ENCODE peak calls at places on chromosomes 1 and 21, in seven cellular contexts. K is adrenal gland, R is SK-N-SH, H is mammary epithelial cell, X is hepatocyte, V is ovary, M is OCI-LY7. J is an unnamed sample.

GRCh38 chr1:215636258-215636965 is 69.3 kb downstream of the KCTD3 start:
- DNase-seq in K (no peak), R (no peak), H (no peak), X (peak; percentile 36), V (no peak), M (no peak), J (no peak)

GRCh38 chr1:36836916-36837315 is 197.4 kb downstream of the GRIK3 start:
- DNase-seq in K (no peak), R (no peak), H (no peak), X (no peak), V (no peak), M (no peak), J (no peak)

GRCh38 chr21:37087188-37087587 is 14.1 kb downstream of the TTC3 start:
- DNase-seq in K (no peak), R (no peak), H (peak; percentile 59), X (peak; percentile 64), V (no peak), M (no peak), J (peak; percentile 31)

GRCh38 chr21:34698270-34699015 is 29.6 kb downstream of the CLIC6 start:
- DNase-seq in K (no peak), R (no peak), H (no peak), X (no peak), V (no peak), M (no peak), J (no peak)

GRCh38 chr21:44521928-44522752 is 17.9 kb downstream of the KRTAP10-1 start:
- DNase-seq in K (no peak), R (peak; percentile 28), H (no peak), X (no peak), V (no peak), M (no peak), J (no peak)

GRCh38 chr21:29359718-29360117 is 61.0 kb downstream of the BACH1 start:
- DNase-seq in K (no peak), R (no peak), H (peak; percentile 47), X (no peak), V (no peak), M (no peak), J (no peak)

GRCh38 chr1:212231372-212231771 is 53.8 kb upstream of the PPP2R5A start:
- DNase-seq in K (no peak), R (no peak), H (no peak), X (no peak), V (no peak), M (no peak), J (no peak)

GRCh38 chr1:61171915-61172485 is 89.6 kb downstream of the NFIA start:
- DNase-seq in K (no peak), R (no peak), H (no peak), X (no peak), V (no peak), M (no peak), J (no peak)

GRCh38 chr1:205480349-205481278 is 23.9 kb upstream of the CDK18 start:
- DNase-seq in K (no peak), R (no peak), H (no peak), X (no peak), V (no peak), M (peak; percentile 42), J (no peak)

GRCh38 chr1:47407481-47407880 is 8.6 kb upstream of the FOXE3 start:
- DNase-seq in K (no peak), R (no peak), H (peak; percentile 32), X (no peak), V (no peak), M (no peak), J (no peak)

GRCh38 chr1:240768979-240769378 is 157.0 kb upstream of the GREM2 start:
- DNase-seq in K (no peak), R (no peak), H (no peak), X (no peak), V (no peak), M (no peak), J (no peak)

GRCh38 chr1:31705080-31705866 is 1.5 kb upstream of the COL16A1 start:
- DNase-seq in K (no peak), R (peak; percentile 62), H (peak; percentile 63), X (peak; percentile 91), V (peak; percentile 84), M (peak; percentile 36), J (no peak)

GRCh38 chr1:81029266-81029665 is 771.5 kb upstream of the ADGRL2 start:
- DNase-seq in K (no peak), R (no peak), H (no peak), X (no peak), V (no peak), M (no peak), J (no peak)

GRCh38 chr1:6614019-6614952 is 755 bp downstream of the PHF13 start:
- DNase-seq in K (peak; percentile 64), R (peak; percentile 90), H (no peak), X (peak; percentile 74), V (peak; percentile 85), M (peak; percentile 41), J (peak; percentile 19)

GRCh38 chr1:55225228-55225627 is 10.1 kb upstream of the USP24 start:
- DNase-seq in K (no peak), R (no peak), H (no peak), X (no peak), V (no peak), M (no peak), J (no peak)

GRCh38 chr1:147337040-147337439 is 94.6 kb downstream of the CHD1L start:
- DNase-seq in K (no peak), R (no peak), H (no peak), X (no peak), V (no peak), M (no peak), J (no peak)

GRCh38 chr1:238677567-238677966 is 708.8 kb upstream of the CHRM3 start:
- DNase-seq in K (no peak), R (no peak), H (peak; percentile 38), X (no peak), V (no peak), M (no peak), J (no peak)

GRCh38 chr1:73781257-73781656 is 416.7 kb downstream of the LRRIQ3 start:
- DNase-seq in K (no peak), R (no peak), H (peak; percentile 35), X (peak; percentile 31), V (no peak), M (no peak), J (no peak)

GRCh38 chr1:107196973-107197562 is 56.2 kb downstream of the NTNG1 start:
- DNase-seq in K (no peak), R (no peak), H (no peak), X (peak; percentile 16), V (no peak), M (peak; percentile 84), J (no peak)

GRCh38 chr1:183550915-183551314 is 39.3 kb downstream of the NCF2 start:
- DNase-seq in K (no peak), R (no peak), H (no peak), X (no peak), V (no peak), M (no peak), J (no peak)

GRCh38 chr1:83102630-83103071 is 896.3 kb downstream of the TTLL7 start:
- DNase-seq in K (no peak), R (no peak), H (no peak), X (peak; percentile 31), V (no peak), M (no peak), J (no peak)

GRCh38 chr21:34807881-34808568 is 139.2 kb downstream of the CLIC6 start:
- DNase-seq in K (peak; percentile 80), R (no peak), H (peak; percentile 96), X (peak; percentile 72), V (no peak), M (peak; percentile 15), J (peak; percentile 78)

GRCh38 chr1:93324486-93325464 is 20.9 kb upstream of the DR1 start:
- DNase-seq in K (no peak), R (no peak), H (peak; percentile 88), X (no peak), V (no peak), M (no peak), J (no peak)

GRCh38 chr1:178344513-178345077 is 152.2 kb downstream of the CLEC20A start:
- DNase-seq in K (no peak), R (peak; percentile 8), H (peak; percentile 87), X (peak; percentile 43), V (no peak), M (peak; percentile 2), J (peak; percentile 87)

GRCh38 chr1:966603-967295 is 467 bp downstream of the PLEKHN1 start:
- DNase-seq in K (peak; percentile 71), R (no peak), H (peak; percentile 90), X (peak; percentile 87), V (peak; percentile 63), M (peak; percentile 25), J (peak; percentile 57)

GRCh38 chr21:43921979-43922945 is 57.2 kb downstream of the AGPAT3 start:
- DNase-seq in K (no peak), R (no peak), H (no peak), X (no peak), V (peak; percentile 30), M (no peak), J (no peak)

GRCh38 chr1:204493882-204494280 is 724 bp downstream of the PIK3C2B start:
- DNase-seq in K (peak; percentile 64), R (peak; percentile 78), H (no peak), X (peak; percentile 88), V (peak; percentile 55), M (peak; percentile 69), J (peak; percentile 87)

GRCh38 chr1:113003751-113004690 is 48.0 kb upstream of the SLC16A1 start:
- DNase-seq in K (no peak), R (no peak), H (no peak), X (no peak), V (no peak), M (no peak), J (peak; percentile 66)
- H3K27ac ChIP-seq in K (no peak overlapping the region), R (no peak overlapping the region), H (no peak overlapping the region), X (no peak overlapping the region), V (no peak overlapping the region), M (no peak overlapping the region), J (no peak overlapping the region)

DNA sequence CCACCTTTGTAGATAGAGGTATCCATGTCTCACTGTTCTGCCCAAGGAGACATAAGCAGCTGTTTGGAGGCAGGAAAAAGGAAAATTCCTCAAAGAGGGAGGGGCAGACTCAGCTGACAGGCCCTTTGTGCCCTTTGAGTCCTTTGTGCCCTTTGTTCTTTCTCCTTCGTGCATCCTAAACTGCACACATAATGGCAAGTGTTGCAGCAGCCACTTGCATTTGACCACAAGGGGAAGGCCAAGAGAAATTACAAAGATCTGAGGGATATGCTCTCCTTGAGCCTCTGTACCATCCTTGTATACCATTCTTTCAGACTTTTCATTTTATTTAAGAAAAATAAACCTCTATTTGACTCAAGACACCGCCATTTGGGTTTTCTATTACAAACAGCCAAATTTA is 71.8 kb upstream of the PKN2 start:
- DNase-seq in K (no peak), R (no peak), H (no peak), X (peak; percentile 19), V (no peak), M (no peak), J (no peak)
- TF ChIP-seq CTCF in K (no peak), R (no peak), H (peak; percentile 7), X (no peak), V (no peak), M (no peak), J (no peak)

GRCh38 chr1:41482001-41482765 is 2.3 kb downstream of the EDN2 start:
- DNase-seq in K (peak; percentile 72), R (no peak), H (peak; percentile 77), X (no peak), V (peak; percentile 42), M (no peak), J (no peak)
- H3K27ac ChIP-seq in K (no peak overlapping the region), R (peak overlapping the region; percentile 87), H (no peak overlapping the region), X (peak overlapping the region; percentile 73), V (no peak overlapping the region), M (no peak overlapping the region), J (no peak overlapping the region)

GRCh38 chr1:203351037-203351625 is at the start of gene FMOD:
- DNase-seq in K (peak; percentile 45), R (no peak), H (no peak), X (peak; percentile 86), V (peak; percentile 80), M (peak; percentile 49), J (no peak)
- TF ChIP-seq CTCF in K (no peak), R (no peak), H (no peak), X (peak; percentile 8), V (no peak), M (peak; percentile 62), J (no peak)

J was measured in endothelial cell of umbilical vein.